ENCODE peak calls at places on chromosome 1, in five cellular contexts. J, O, L, W and P are unnamed samples.

GRCh38 chr1:40703316-40703715 is 11.8 kb downstream of the NFYC start:
- DNase-seq in J (no peak), O (no peak), L (peak; percentile 83), W (peak; percentile 72), P (no peak)

GRCh38 chr1:230884646-230885045 is 16.3 kb upstream of the C1orf198 start:
- DNase-seq in J (no peak), O (no peak), L (no peak), W (no peak), P (no peak)

GRCh38 chr1:230272557-230272956 is 153.6 kb downstream of the PGBD5 start:
- DNase-seq in J (no peak), O (no peak), L (no peak), W (no peak), P (no peak)

GRCh38 chr1:243345205-243345604 is 89.4 kb downstream of the SDCCAG8 start:
- DNase-seq in J (no peak), O (no peak), L (peak; percentile 21), W (no peak), P (no peak)

GRCh38 chr1:26321315-26322041 is 3.7 kb downstream of the CD52 start:
- DNase-seq in J (peak; percentile 88), O (peak; percentile 88), L (peak; percentile 89), W (peak; percentile 59), P (peak; percentile 93)

GRCh38 chr1:220487297-220487820 is 40.6 kb upstream of the MARK1 start:
- DNase-seq in J (no peak), O (peak; percentile 80), L (peak; percentile 46), W (peak; percentile 52), P (no peak)

GRCh38 chr1:44775930-44776748 is 799 bp downstream of the RPS8 start:
- DNase-seq in J (peak; percentile 28), O (peak; percentile 37), L (peak; percentile 36), W (no peak), P (no peak)

GRCh38 chr1:58649555-58649954 is 50.3 kb downstream of the MYSM1 start:
- DNase-seq in J (no peak), O (no peak), L (peak; percentile 7), W (no peak), P (no peak)

GRCh38 chr1:218642033-218642954 is 297.2 kb downstream of the TGFB2 start:
- DNase-seq in J (no peak), O (no peak), L (peak; percentile 59), W (no peak), P (no peak)

GRCh38 chr1:8903908-8904650 is 25.6 kb upstream of the ENO1 start:
- DNase-seq in J (no peak), O (peak; percentile 75), L (peak; percentile 98), W (peak; percentile 97), P (no peak)

GRCh38 chr1:30478799-30479198 is 244.6 kb downstream of the MATN1 start:
- DNase-seq in J (no peak), O (no peak), L (no peak), W (no peak), P (no peak)

GRCh38 chr1:37605061-37605650 is 9.4 kb upstream of the GNL2 start:
- DNase-seq in J (no peak), O (peak; percentile 2), L (no peak), W (no peak), P (no peak)

GRCh38 chr1:150615346-150616201 is 13.8 kb downstream of the ENSA start:
- DNase-seq in J (no peak), O (no peak), L (no peak), W (no peak), P (no peak)

GRCh38 chr1:150621497-150622113 is 7.8 kb downstream of the ENSA start:
- DNase-seq in J (peak; percentile 69), O (peak; percentile 62), L (peak; percentile 86), W (no peak), P (peak; percentile 63)

GRCh38 chr1:150620919-150621318 is 8.5 kb downstream of the ENSA start:
- DNase-seq in J (no peak), O (no peak), L (no peak), W (no peak), P (no peak)

GRCh38 chr1:150622219-150622975 is 7.0 kb downstream of the ENSA start:
- DNase-seq in J (no peak), O (peak; percentile 72), L (no peak), W (no peak), P (no peak)

GRCh38 chr1:150619576-150620509 is 9.6 kb downstream of the ENSA start:
- DNase-seq in J (no peak), O (peak; percentile 45), L (peak; percentile 85), W (peak; percentile 65), P (no peak)
- H3K4me3 ChIP-seq in J (no peak overlapping the region), O (no peak overlapping the region), L (no peak overlapping the region), W (no peak overlapping the region), P (no peak overlapping the region)

DNA sequence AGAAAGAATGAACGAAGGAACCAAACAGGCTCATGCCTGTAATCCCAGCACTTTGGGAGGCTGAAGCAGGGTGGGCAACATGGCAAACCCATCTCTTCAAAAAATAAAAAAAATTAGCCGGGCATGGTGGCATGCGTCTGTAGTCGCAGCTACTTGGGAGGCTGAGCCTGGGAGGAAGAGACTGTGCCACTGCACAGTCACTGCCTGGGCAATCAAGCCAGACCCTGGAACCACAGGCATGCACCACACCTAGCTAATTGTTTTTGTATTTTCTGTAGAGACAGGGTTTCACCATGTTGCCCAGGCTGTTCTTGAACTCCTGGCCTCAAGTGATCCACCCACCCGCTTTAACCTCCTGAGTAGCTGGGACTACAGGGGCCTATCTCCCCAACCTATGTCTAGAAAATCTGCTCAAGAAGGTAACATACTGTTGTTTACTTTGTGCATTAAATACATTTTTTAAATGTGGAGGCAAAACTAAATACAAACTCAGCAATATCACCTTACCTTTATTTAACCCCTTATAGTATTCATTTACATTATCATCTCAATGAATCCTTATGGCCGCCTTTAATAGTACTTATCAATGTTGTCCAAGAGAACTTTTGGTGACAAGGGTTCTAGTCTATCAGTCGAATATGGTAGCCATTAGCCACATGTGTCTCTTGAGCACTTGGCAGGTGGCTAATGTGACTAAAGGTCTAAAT is 2.7 kb downstream of the KHDC4 start:
- DNase-seq in J (no peak), O (no peak), L (peak; percentile 39), W (no peak), P (no peak)
- H3K4me3 ChIP-seq in J (no peak overlapping the region), O (no peak overlapping the region), L (no peak overlapping the region), W (peak overlapping the region; percentile 97), P (no peak overlapping the region)

DNA sequence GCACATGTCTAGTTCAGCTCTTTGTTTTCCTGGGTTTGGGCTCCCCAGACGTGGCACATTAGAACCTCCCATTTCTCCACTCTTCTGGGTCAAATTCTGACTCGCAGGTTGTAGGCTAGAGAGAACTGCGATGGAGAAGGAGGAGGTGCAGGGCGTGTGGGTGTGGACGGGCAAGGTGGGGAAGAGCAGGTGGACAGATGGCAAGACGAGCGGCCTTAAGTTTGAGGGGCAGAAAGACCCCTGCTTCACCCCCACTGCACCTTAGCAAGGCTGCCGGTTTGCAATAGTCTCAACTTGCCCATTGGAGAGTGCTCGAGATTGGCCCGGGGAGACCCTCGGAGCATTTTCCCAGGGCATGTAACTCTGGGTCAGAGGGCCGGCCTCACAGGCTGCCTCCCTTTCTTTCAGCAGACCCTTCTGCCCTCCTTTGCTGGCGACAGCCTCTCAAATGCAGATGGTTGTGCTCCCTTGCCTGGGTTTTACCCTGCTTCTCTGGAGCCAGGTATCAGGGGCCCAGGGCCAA is 1.7 kb downstream of the IL24 start:
- DNase-seq in J (no peak), O (no peak), L (no peak), W (no peak), P (no peak)
- H3K4me3 ChIP-seq in J (no peak overlapping the region), O (no peak overlapping the region), L (no peak overlapping the region), W (no peak overlapping the region), P (no peak overlapping the region)

GRCh38 chr1:23591460-23592208 is 32.3 kb upstream of the ID3 start:
- DNase-seq in J (no peak), O (no peak), L (no peak), W (no peak), P (peak; percentile 63)
- H3K4me3 ChIP-seq in J (no peak overlapping the region), O (no peak overlapping the region), L (no peak overlapping the region), W (no peak overlapping the region), P (no peak overlapping the region)

GRCh38 chr1:112390775-112391602 is 5.0 kb upstream of the CTTNBP2NL start:
- DNase-seq in J (peak; percentile 76), O (peak; percentile 97), L (peak; percentile 96), W (peak; percentile 88), P (peak; percentile 75)
- H3K4me3 ChIP-seq in J (no peak overlapping the region), O (no peak overlapping the region), L (peak overlapping the region; percentile 26), W (peak overlapping the region; percentile 18), P (no peak overlapping the region)

GRCh38 chr1:67724928-67725560 is 40.0 kb downstream of the GADD45A start:
- DNase-seq in J (no peak), O (no peak), L (peak; percentile 95), W (peak; percentile 89), P (no peak)

GRCh38 chr1:67721650-67722291 is 36.8 kb downstream of the GADD45A start:
- DNase-seq in J (no peak), O (peak; percentile 56), L (no peak), W (no peak), P (no peak)

GRCh38 chr1:67723126-67723525 is 38.1 kb downstream of the GADD45A start:
- DNase-seq in J (no peak), O (no peak), L (no peak), W (no peak), P (no peak)

GRCh38 chr1:67722292-67722944 is 37.4 kb downstream of the GADD45A start:
- DNase-seq in J (no peak), O (peak; percentile 48), L (no peak), W (no peak), P (no peak)

DNA sequence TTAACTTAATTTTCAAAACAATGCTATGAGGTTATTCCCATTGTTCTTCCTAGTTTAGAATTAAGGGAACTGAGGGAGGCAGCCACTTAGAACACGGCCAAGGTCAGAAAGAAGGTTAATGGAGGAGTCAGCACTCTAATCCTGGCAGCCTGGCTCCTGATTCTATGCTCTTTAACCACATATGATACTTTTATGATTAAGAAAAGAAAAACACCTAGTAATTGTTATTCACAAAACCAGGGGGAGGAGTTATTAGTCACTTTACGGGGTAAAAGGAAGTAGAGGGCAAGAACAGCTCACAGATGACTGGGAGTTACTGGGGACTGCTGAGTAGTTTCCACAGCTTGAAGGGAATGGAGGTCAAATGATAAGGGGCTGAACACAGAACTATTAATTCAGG is 38.6 kb downstream of the GADD45A start:
- DNase-seq in J (no peak), O (no peak), L (peak; percentile 83), W (no peak), P (no peak)
- H3K4me3 ChIP-seq in J (no peak overlapping the region), O (no peak overlapping the region), L (no peak overlapping the region), W (no peak overlapping the region), P (no peak overlapping the region)

GRCh38 chr1:77265180-77265579 is 16.6 kb upstream of the AK5 start:
- DNase-seq in J (no peak), O (peak; percentile 15), L (no peak), W (no peak), P (no peak)

GRCh38 chr1:77271851-77272250 is 10.0 kb upstream of the AK5 start:
- DNase-seq in J (no peak), O (no peak), L (peak; percentile 73), W (peak; percentile 10), P (no peak)

GRCh38 chr1:77263708-77264107 is 18.1 kb upstream of the AK5 start:
- DNase-seq in J (no peak), O (no peak), L (no peak), W (no peak), P (no peak)

GRCh38 chr1:77267035-77267434 is 14.8 kb upstream of the AK5 start:
- DNase-seq in J (no peak), O (no peak), L (no peak), W (no peak), P (no peak)
- H3K4me3 ChIP-seq in J (no peak overlapping the region), O (no peak overlapping the region), L (no peak overlapping the region), W (no peak overlapping the region), P (no peak overlapping the region)